ENCODE peak calls at places on chromosomes 5 and 9, in nine cellular contexts. R, C, X, U, B, D, J, K and N are unnamed samples.
A peak's percentile ranks its signal among the peaks of the same experiment; 100 is the strongest.

GRCh38 chr9:121059998-121060636 is 10.0 kb upstream of the C5 start:
- DNase-seq in R (peak; percentile 74), C (peak; percentile 55), X (peak; percentile 84), U (no peak), B (no peak), D (no peak), J (peak; percentile 19), K (no peak), N (no peak)

GRCh38 chr5:66213533-66213932 is 69.4 kb downstream of the SREK1 start:
- DNase-seq in R (no peak), C (no peak), X (no peak), U (no peak), B (no peak), D (no peak), J (no peak), K (no peak), N (no peak)

GRCh38 chr5:178529080-178529479 is 61.1 kb downstream of the COL23A1 start:
- DNase-seq in R (no peak), C (no peak), X (no peak), U (no peak), B (no peak), D (no peak), J (no peak), K (no peak), N (no peak)

GRCh38 chr9:128503870-128504269 is 649 bp upstream of the GLE1 start:
- DNase-seq in R (peak; percentile 25), C (no peak), X (peak; percentile 28), U (no peak), B (no peak), D (no peak), J (peak; percentile 31), K (no peak), N (peak; percentile 13)

GRCh38 chr5:120457839-120458507 is 6.1 kb upstream of the PRR16 start:
- DNase-seq in R (peak; percentile 75), C (peak; percentile 44), X (peak; percentile 80), U (no peak), B (peak; percentile 50), D (peak; percentile 91), J (peak; percentile 80), K (no peak), N (peak; percentile 84)

GRCh38 chr9:36592801-36593583 is 20.3 kb downstream of the MELK start:
- DNase-seq in R (no peak), C (no peak), X (no peak), U (no peak), B (no peak), D (no peak), J (no peak), K (no peak), N (no peak)

GRCh38 chr9:3434594-3434993 is 91.2 kb downstream of the RFX3 start:
- DNase-seq in R (peak; percentile 88), C (no peak), X (peak; percentile 81), U (no peak), B (no peak), D (no peak), J (no peak), K (no peak), N (no peak)

GRCh38 chr9:90966475-90967150 is 165.0 kb downstream of the SYK start:
- DNase-seq in R (peak; percentile 44), C (no peak), X (no peak), U (no peak), B (no peak), D (no peak), J (peak; percentile 76), K (no peak), N (no peak)

GRCh38 chr5:97412959-97413358 is 229.9 kb upstream of the RIOK2 start:
- DNase-seq in R (no peak), C (no peak), X (no peak), U (no peak), B (no peak), D (no peak), J (no peak), K (no peak), N (no peak)

GRCh38 chr9:81621785-81622243 is 67.5 kb downstream of the TLE1 start:
- DNase-seq in R (no peak), C (no peak), X (no peak), U (no peak), B (no peak), D (no peak), J (no peak), K (no peak), N (no peak)

GRCh38 chr9:93582115-93582514 is 5.7 kb downstream of the PHF2 start:
- DNase-seq in R (no peak), C (no peak), X (no peak), U (no peak), B (peak; percentile 13), D (no peak), J (peak; percentile 52), K (peak; percentile 34), N (no peak)

GRCh38 chr9:98767196-98767595 is 29.2 kb downstream of the ANKS6 start:
- DNase-seq in R (no peak), C (no peak), X (no peak), U (no peak), B (no peak), D (no peak), J (no peak), K (no peak), N (peak; percentile 42)

GRCh38 chr9:137370865-137371520 is 52.0 kb downstream of the EXD3 start:
- DNase-seq in R (no peak), C (no peak), X (no peak), U (no peak), B (no peak), D (peak; percentile 44), J (no peak), K (no peak), N (no peak)

GRCh38 chr5:35856186-35857003 is at the start of gene IL7R:
- DNase-seq in R (no peak), C (no peak), X (no peak), U (no peak), B (no peak), D (no peak), J (no peak), K (no peak), N (no peak)

GRCh38 chr5:141832131-141832530 is 46.1 kb downstream of the PCDH1 start:
- DNase-seq in R (no peak), C (no peak), X (no peak), U (no peak), B (no peak), D (no peak), J (no peak), K (no peak), N (no peak)

GRCh38 chr5:78328585-78329173 is 31.7 kb upstream of the SCAMP1 start:
- DNase-seq in R (peak; percentile 54), C (no peak), X (peak; percentile 50), U (no peak), B (no peak), D (no peak), J (no peak), K (no peak), N (no peak)

GRCh38 chr5:135491038-135491551 is 38.9 kb upstream of the TIFAB start:
- DNase-seq in R (no peak), C (no peak), X (no peak), U (no peak), B (no peak), D (no peak), J (no peak), K (no peak), N (no peak)

GRCh38 chr5:135493406-135494180 is 41.4 kb upstream of the TIFAB start:
- DNase-seq in R (peak; percentile 92), C (no peak), X (peak; percentile 84), U (no peak), B (peak; percentile 54), D (no peak), J (no peak), K (peak; percentile 27), N (no peak)

GRCh38 chr5:135490245-135491037 is 38.3 kb upstream of the TIFAB start:
- DNase-seq in R (peak; percentile 10), C (no peak), X (peak; percentile 20), U (no peak), B (no peak), D (no peak), J (no peak), K (no peak), N (no peak)

GRCh38 chr5:135491552-135492318 is 39.6 kb upstream of the TIFAB start:
- DNase-seq in R (no peak), C (no peak), X (no peak), U (no peak), B (no peak), D (no peak), J (no peak), K (no peak), N (no peak)

DNA sequence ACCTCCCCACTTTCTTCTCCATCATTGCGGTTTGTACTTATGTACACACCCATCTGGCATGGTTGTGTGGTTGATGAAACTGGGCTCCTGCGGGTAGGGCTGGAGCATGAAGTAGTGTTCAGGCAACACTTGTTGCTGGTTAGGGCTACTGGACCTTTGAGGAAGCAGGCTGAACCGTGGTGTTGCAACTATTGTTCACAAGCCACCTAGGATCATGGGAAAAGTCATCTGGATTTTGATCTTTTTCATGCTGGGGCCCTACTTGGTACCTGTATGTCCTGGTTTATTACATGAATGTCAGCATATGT is 40.1 kb upstream of the TIFAB start:
- DNase-seq in R (no peak), C (no peak), X (no peak), U (no peak), B (no peak), D (no peak), J (no peak), K (no peak), N (no peak)
- TF ChIP-seq CTCF in R (no peak), C (no peak), X (no peak), U (no peak), B (no peak), D (no peak), J (no peak), K (no peak), N (no peak)

GRCh38 chr5:71573611-71574010 is 13.5 kb upstream of the MCCC2 start:
- DNase-seq in R (no peak), C (no peak), X (peak; percentile 6), U (no peak), B (no peak), D (no peak), J (peak; percentile 14), K (no peak), N (no peak)
- TF ChIP-seq CTCF in R (no peak), C (no peak), X (no peak), U (no peak), B (no peak), D (no peak), J (no peak), K (no peak), N (no peak)

GRCh38 chr9:113675475-113675941 is 200.6 kb upstream of the ZNF618 start:
- DNase-seq in R (peak; percentile 100), C (no peak), X (peak; percentile 93), U (no peak), B (peak; percentile 31), D (peak; percentile 81), J (peak; percentile 27), K (no peak), N (no peak)
- TF ChIP-seq CTCF in R (no peak), C (no peak), X (peak; percentile 1), U (no peak), B (no peak), D (no peak), J (no peak), K (no peak), N (peak; percentile 39)

DNA sequence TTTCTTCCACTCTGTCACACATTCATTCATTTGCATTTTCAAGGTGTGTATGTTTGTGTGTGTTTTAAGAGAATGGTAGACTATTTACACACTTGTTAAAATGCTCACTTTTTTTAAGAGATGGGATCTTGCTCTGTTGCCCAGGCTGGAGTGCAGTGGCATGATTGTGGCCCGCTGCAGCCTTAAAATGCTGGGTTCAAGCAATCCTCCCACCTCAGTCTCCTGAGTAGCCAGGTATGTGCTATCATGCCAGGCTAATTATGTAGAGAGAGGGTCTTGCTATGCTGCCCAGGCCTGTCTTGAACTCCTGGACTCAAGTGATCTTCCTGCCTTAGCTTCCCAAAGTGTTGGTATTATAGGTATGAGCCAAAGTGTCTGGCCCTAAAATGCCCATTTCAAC is 173.5 kb downstream of the PDE4D start:
- DNase-seq in R (no peak), C (no peak), X (no peak), U (no peak), B (no peak), D (no peak), J (no peak), K (no peak), N (no peak)
- TF ChIP-seq CTCF in R (no peak), C (no peak), X (no peak), U (no peak), B (no peak), D (no peak), J (no peak), K (no peak), N (no peak)